ENCODE peak calls at places on chromosomes 13 and 19, in four cellular contexts. O, Y, M and T are unnamed samples.

GRCh38 chr13:111914241-111915103 is 152.5 kb upstream of the SOX1 start:
- DNase-seq in O (no peak), Y (no peak), M (no peak), T (no peak)

GRCh38 chr19:48963371-48964204 is 1.5 kb upstream of the FTL start:
- DNase-seq in Y (no peak), M (peak; percentile 50), O (peak; percentile 32), T (peak; percentile 22)

GRCh38 chr13:49060698-49061387 is 85.1 kb downstream of the FNDC3A start:
- DNase-seq in O (no peak), M (no peak), Y (no peak), T (no peak)

GRCh38 chr13:30373727-30374126 is 48.6 kb upstream of the UBE2L5 start:
- DNase-seq in O (no peak), Y (no peak), M (no peak), T (no peak)

GRCh38 chr19:15498910-15499309 is 9.4 kb upstream of the CYP4F22 start:
- DNase-seq in O (no peak), Y (no peak), M (no peak), T (no peak)

GRCh38 chr19:55418185-55418584 is 10.6 kb upstream of the UBE2S start:
- DNase-seq in Y (peak; percentile 50), O (peak; percentile 35), M (no peak), T (peak; percentile 52)

GRCh38 chr19:48480476-48481190 is 11.5 kb downstream of the CYTH2 start:
- DNase-seq in Y (no peak), O (peak; percentile 57), M (no peak), T (peak; percentile 49)

GRCh38 chr13:97141564-97142005 is 80.5 kb upstream of the MBNL2 start:
- DNase-seq in O (no peak), Y (peak; percentile 82), M (no peak), T (no peak)

GRCh38 chr13:33015791-33016323 is 366 bp upstream of the KL start:
- DNase-seq in O (no peak), Y (no peak), M (peak; percentile 36), T (no peak)

GRCh38 chr13:34322416-34323074 is 504.6 kb downstream of the RFC3 start:
- DNase-seq in O (no peak), Y (no peak), M (no peak), T (no peak)

GRCh38 chr19:3186891-3187661 is 1.3 kb downstream of the NCLN start:
- DNase-seq in O (no peak), M (no peak), Y (no peak), T (no peak)

GRCh38 chr19:52897149-52897935 is at the start of gene ZNF320:
- DNase-seq in O (peak; percentile 81), Y (peak; percentile 72), M (peak; percentile 79), T (peak; percentile 86)

GRCh38 chr13:60838581-60838980 is 441.6 kb downstream of the TDRD3 start:
- DNase-seq in O (no peak), M (no peak), Y (peak; percentile 52), T (no peak)

GRCh38 chr19:55838251-55838650 is 1.9 kb downstream of the NLRP4 start:
- DNase-seq in O (no peak), M (no peak), Y (no peak), T (no peak)